ENCODE peak calls at places on chromosomes 4 and X, in five cellular contexts. C is lung, W is MCF 10A, U is fibroblast of pulmonary artery, X is left lung. E is an unnamed sample.

GRCh38 chrX:14528629-14529287 is 578 bp upstream of the GLRA2 start:
- DNase-seq in C (peak; percentile 39), W (peak; percentile 74), U (peak; percentile 17), X (no peak), E (peak; percentile 72)

GRCh38 chr4:89305712-89306437 is 1.7 kb downstream of the GPRIN3 start:
- DNase-seq in C (no peak), W (peak; percentile 64), U (peak; percentile 30), X (no peak), E (no peak)

GRCh38 chrX:113195949-113196348 is 355.3 kb upstream of the AMOT start:
- DNase-seq in C (no peak), W (no peak), U (no peak), X (no peak), E (no peak)

GRCh38 chr4:33369366-33369899 is 2649.3 kb downstream of the PCDH7 start:
- DNase-seq in C (no peak), W (peak; percentile 77), U (peak; percentile 84), X (no peak), E (no peak)

GRCh38 chr4:186765138-186765537 is 41.5 kb upstream of the FAT1 start:
- DNase-seq in C (no peak), W (peak; percentile 95), U (peak; percentile 43), X (no peak), E (no peak)

GRCh38 chr4:65825121-65825520 is 154.8 kb upstream of the EPHA5 start:
- DNase-seq in C (no peak), W (peak; percentile 78), U (peak; percentile 34), X (no peak), E (no peak)

GRCh38 chrX:24799078-24799477 is 105.4 kb downstream of the POLA1 start:
- DNase-seq in C (no peak), W (no peak), U (no peak), X (no peak), E (no peak)

GRCh38 chr4:53000560-53000959 is 138.4 kb downstream of the RASL11B start:
- DNase-seq in C (no peak), W (no peak), U (no peak), X (no peak), E (no peak)

GRCh38 chrX:11438767-11439166 is 145.6 kb downstream of the AMELX start:
- DNase-seq in C (no peak), W (no peak), U (peak; percentile 56), X (no peak), E (no peak)

GRCh38 chr4:80186666-80187065 is 10.6 kb upstream of the PRDM8 start:
- DNase-seq in C (no peak), W (no peak), U (no peak), X (no peak), E (no peak)

GRCh38 chrX:40158036-40158706 is 60.4 kb upstream of the BCOR start:
- DNase-seq in C (no peak), W (no peak), U (peak; percentile 26), X (peak; percentile 87), E (no peak)

GRCh38 chrX:39260965-39261364 is 459.7 kb downstream of the MID1IP1 start:
- DNase-seq in C (no peak), W (no peak), U (no peak), X (no peak), E (no peak)

GRCh38 chr4:93466440-93466839 is 362.1 kb upstream of the ATOH1 start:
- DNase-seq in C (no peak), W (no peak), U (no peak), X (peak; percentile 8), E (no peak)

GRCh38 chr4:141390527-141391046 is 169.9 kb downstream of the ZNF330 start:
- DNase-seq in C (no peak), W (no peak), U (no peak), X (no peak), E (no peak)

GRCh38 chr4:88143504-88143903 is 14.9 kb downstream of the ABCG2 start:
- DNase-seq in C (no peak), W (peak; percentile 89), U (peak; percentile 36), X (no peak), E (no peak)

GRCh38 chrX:68827848-68828562 is 816 bp upstream of the EFNB1 start:
- DNase-seq in C (peak; percentile 84), W (peak; percentile 77), U (peak; percentile 87), X (peak; percentile 88), E (peak; percentile 87)

GRCh38 chr4:2441393-2442174 is 22.8 kb downstream of the CFAP99 start:
- DNase-seq in C (peak; percentile 42), W (peak; percentile 68), U (peak; percentile 70), X (peak; percentile 82), E (peak; percentile 69)

GRCh38 chr4:100280807-100281206 is 90.5 kb upstream of the DDIT4L start:
- DNase-seq in C (no peak), W (no peak), U (no peak), X (no peak), E (no peak)

GRCh38 chr4:148998719-148999118 is 556.5 kb upstream of the NR3C2 start:
- DNase-seq in C (no peak), W (peak; percentile 33), U (peak; percentile 22), X (no peak), E (no peak)

GRCh38 chr4:15947684-15948083 is 9.1 kb upstream of the FGFBP1 start:
- DNase-seq in C (no peak), W (peak; percentile 75), U (no peak), X (no peak), E (no peak)

GRCh38 chrX:24918715-24919114 is 97.0 kb downstream of the ARX start:
- DNase-seq in C (no peak), W (no peak), U (no peak), X (no peak), E (no peak)

GRCh38 chrX:39814391-39814790 is 283.4 kb downstream of the BCOR start:
- DNase-seq in C (no peak), W (peak; percentile 51), U (peak; percentile 44), X (no peak), E (no peak)

GRCh38 chrX:103562801-103563200 is 22.5 kb upstream of the TCEAL4 start:
- DNase-seq in C (no peak), W (peak; percentile 28), U (peak; percentile 39), X (no peak), E (no peak)

GRCh38 chrX:140918398-140919043 is 83.9 kb upstream of the SPANXB1 start:
- DNase-seq in C (peak; percentile 37), W (peak; percentile 73), U (peak; percentile 77), X (no peak), E (no peak)

DNA sequence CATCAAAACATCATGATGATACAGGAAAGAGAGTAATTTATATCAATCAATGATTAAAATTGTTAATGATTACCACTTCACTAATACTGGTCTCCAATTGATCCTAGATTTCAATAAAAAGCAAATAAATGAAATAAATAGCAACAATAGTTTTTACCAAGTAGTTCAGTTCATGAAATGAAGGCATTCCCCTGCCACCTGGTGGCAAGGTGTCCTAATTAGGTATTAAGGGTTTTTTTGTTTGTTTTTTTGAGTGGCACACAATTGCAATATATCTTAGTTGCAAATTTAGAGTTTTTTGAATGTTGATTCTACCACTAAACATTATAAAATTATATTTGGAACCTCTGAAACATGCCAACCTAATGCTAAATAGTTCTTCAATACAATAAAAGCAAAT is 157.4 kb upstream of the PDE5A start:
- DNase-seq in C (no peak), W (peak; percentile 41), U (peak; percentile 43), X (no peak), E (no peak)
- TF ChIP-seq CTCF in C (no peak), W (peak; percentile 44), U (peak; percentile 33), X (no peak), E (peak; percentile 39)

DNA sequence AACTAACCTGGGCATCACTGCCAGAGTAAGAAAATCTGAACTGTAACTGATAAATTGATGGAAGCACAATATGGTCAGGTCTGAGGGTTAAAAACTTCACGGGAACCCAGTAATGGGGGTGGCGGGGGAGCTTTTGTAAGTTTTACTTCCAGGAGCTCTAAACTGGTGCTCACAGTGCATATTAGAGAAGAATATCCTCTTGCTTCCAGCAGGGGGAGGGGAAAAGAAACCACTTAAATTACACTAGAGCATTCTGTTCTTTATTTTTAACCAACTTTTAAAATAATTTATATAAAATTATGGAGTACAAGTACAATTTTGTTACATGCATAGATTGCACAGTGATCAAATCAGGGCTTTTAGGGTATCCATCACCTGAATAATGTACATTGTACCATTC is 33.7 kb downstream of the WDR17 start:
- DNase-seq in C (no peak), W (no peak), U (no peak), X (no peak), E (no peak)
- TF ChIP-seq CTCF in C (no peak), W (no peak), U (peak; percentile 19), X (no peak), E (peak; percentile 59)

GRCh38 chrX:133922390-133922772 is 63.0 kb downstream of the GPC3 start:
- DNase-seq in C (no peak), W (no peak), U (no peak), X (no peak), E (no peak)

GRCh38 chrX:133923113-133923512 is 62.3 kb downstream of the GPC3 start:
- DNase-seq in C (no peak), W (no peak), U (peak; percentile 8), X (no peak), E (no peak)

GRCh38 chrX:133921084-133921483 is 64.3 kb downstream of the GPC3 start:
- DNase-seq in C (no peak), W (no peak), U (no peak), X (no peak), E (no peak)

GRCh38 chrX:133923548-133923947 is 61.8 kb downstream of the GPC3 start:
- DNase-seq in C (no peak), W (no peak), U (no peak), X (no peak), E (no peak)

GRCh38 chrX:133921764-133922389 is 63.5 kb downstream of the GPC3 start:
- DNase-seq in C (peak; percentile 33), W (peak; percentile 48), U (peak; percentile 18), X (no peak), E (no peak)
- TF ChIP-seq CTCF in C (peak; percentile 9), W (peak; percentile 54), U (peak; percentile 43), X (peak; percentile 18), E (peak; percentile 71)

DNA sequence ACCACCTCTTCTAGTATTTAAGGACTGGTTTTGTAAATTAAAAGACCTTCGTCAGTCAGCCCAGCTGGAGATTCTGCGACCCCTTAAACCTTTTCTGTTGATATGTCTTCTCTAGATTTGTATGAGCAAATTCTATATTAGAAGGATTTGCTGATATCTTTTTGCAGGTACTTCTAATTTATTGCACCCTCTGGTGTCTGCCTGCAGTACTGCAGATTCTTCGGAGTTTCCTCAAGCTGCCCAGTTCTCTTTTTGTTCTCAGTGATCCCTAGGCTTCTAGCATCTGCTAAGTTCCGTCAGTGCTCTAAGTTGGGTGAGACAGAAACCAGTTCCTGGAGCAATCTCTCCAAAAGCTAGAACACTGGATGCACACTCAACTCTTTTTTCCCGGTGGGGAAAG is 545.2 kb downstream of the C4orf33 start:
- DNase-seq in C (peak; percentile 50), W (peak; percentile 63), U (peak; percentile 77), X (no peak), E (no peak)
- TF ChIP-seq CTCF in C (peak; percentile 65), W (peak; percentile 43), U (peak; percentile 85), X (peak; percentile 83), E (peak; percentile 83)

GRCh38 chr4:150065740-150066139 is 12.5 kb upstream of the DCLK2 start:
- DNase-seq in C (no peak), W (no peak), U (no peak), X (no peak), E (no peak)
- TF ChIP-seq CTCF in C (no peak), W (no peak), U (no peak), X (no peak), E (no peak)